ENCODE peak calls at places on chromosomes 5 and 9, in four cellular contexts. E is SK-N-SH, P is transverse colon, M is lung. K is an unnamed sample. For H3K36me3 and H3K27me3, the result is how much of the 10 kb centered on the place peaks cover.

GRCh38 chr9:81313877-81314276 is 375.5 kb downstream of the TLE1 start:
- DNase-seq in M (no peak), P (no peak), E (no peak), K (no peak)

GRCh38 chr5:156913719-156914370 is 49.2 kb downstream of the TIMD4 start:
- DNase-seq in P (peak), E (no peak), M (no peak), K (no peak)

GRCh38 chr9:124261787-124262595 is 4.2 kb downstream of the NEK6 start:
- DNase-seq in P (no peak), M (no peak), E (no peak), K (no peak)

GRCh38 chr9:3850083-3850482 is 324.3 kb upstream of the RFX3 start:
- DNase-seq in E (no peak), P (no peak), M (no peak), K (no peak)

GRCh38 chr9:106035810-106036209 is 341.5 kb downstream of the TMEM38B start:
- DNase-seq in P (no peak), E (no peak), M (no peak), K (no peak)

GRCh38 chr5:38603691-38604090 is 47.2 kb upstream of the LIFR start:
- DNase-seq in M (no peak), E (no peak), P (no peak), K (no peak)

GRCh38 chr9:124260769-124261603 is 3.2 kb downstream of the NEK6 start:
- DNase-seq in P (peak), M (peak), E (no peak), K (no peak)

GRCh38 chr9:110744753-110745522 is 76.3 kb downstream of the MUSK start:
- DNase-seq in P (no peak), M (no peak), E (no peak), K (peak)

GRCh38 chr9:109329274-109330258 is 8.7 kb upstream of the EPB41L4B start:
- DNase-seq in E (peak), P (peak), M (peak), K (peak)

GRCh38 chr9:136564379-136564988 is 18.6 kb upstream of the NOTCH1 start:
- DNase-seq in P (no peak), E (no peak), M (peak), K (no peak)

GRCh38 chr9:113446323-113446740 is 17.2 kb upstream of the RGS3 start:
- DNase-seq in E (peak), M (no peak), P (no peak), K (no peak)

GRCh38 chr5:79621056-79621455 is 8.8 kb downstream of the TENT2 start:
- DNase-seq in M (no peak), P (no peak), E (no peak), K (no peak)

GRCh38 chr5:65625743-65626142 is 916 bp downstream of the SHLD3 start:
- DNase-seq in E (no peak), P (no peak), M (no peak), K (no peak)

GRCh38 chr9:91376239-91376638 is 14.5 kb upstream of the AUH start:
- DNase-seq in P (no peak), M (no peak), E (no peak), K (no peak)

GRCh38 chr9:18665947-18666346 is 192.0 kb downstream of the ADAMTSL1 start:
- DNase-seq in M (no peak), E (no peak), P (no peak), K (no peak)

GRCh38 chr5:176770431-176770830 is 39.9 kb upstream of the UNC5A start:
- DNase-seq in E (no peak), M (no peak), P (no peak), K (no peak)

GRCh38 chr5:17482784-17483183 is 15.2 kb upstream of the TAF11L2 start:
- DNase-seq in P (no peak), E (peak), M (no peak), K (no peak)

GRCh38 chr5:172455511-172456061 is 1.3 kb upstream of the SH3PXD2B start:
- DNase-seq in E (no peak), M (no peak), P (peak), K (no peak)

GRCh38 chr5:173640166-173640804 is 23.8 kb upstream of the BOD1 start:
- DNase-seq in E (no peak), M (no peak), P (no peak), K (no peak)

GRCh38 chr5:158777647-158778368 is 321.9 kb downstream of the EBF1 start:
- DNase-seq in E (peak), M (no peak), P (no peak), K (no peak)

GRCh38 chr5:22329683-22330082 is 523.5 kb downstream of the CDH12 start:
- DNase-seq in P (no peak), M (no peak), E (no peak), K (no peak)

GRCh38 chr9:106528158-106528557 is 334.8 kb upstream of the ZNF462 start:
- DNase-seq in P (no peak), E (peak), M (no peak), K (no peak)

GRCh38 chr5:114055810-114056476 is 305.9 kb upstream of the KCNN2 start:
- DNase-seq in E (peak), M (no peak), P (no peak), K (peak)

GRCh38 chr5:80315244-80315643 is 4.6 kb upstream of the SPZ1 start:
- DNase-seq in M (no peak), E (no peak), P (no peak), K (no peak)

GRCh38 chr9:35820076-35820475 is 5.2 kb upstream of the HINT2 start:
- DNase-seq in E (no peak), P (no peak), M (no peak), K (no peak)

GRCh38 chr5:172453986-172454354 is 355 bp downstream of the SH3PXD2B start:
- DNase-seq in E (peak), P (peak), M (no peak), K (peak)

GRCh38 chr5:171162602-171163001 is 146.4 kb upstream of the TLX3 start:
- DNase-seq in P (no peak), M (no peak), E (peak), K (no peak)

GRCh38 chr9:95447660-95448420 is 68.9 kb downstream of the PTCH1 start:
- DNase-seq in M (no peak), P (no peak), E (no peak), K (no peak)

GRCh38 chr9:83537331-83538171 is 650 bp downstream of the FRMD3 start:
- DNase-seq in E (peak), P (no peak), M (no peak), K (no peak)

GRCh38 chr9:38641985-38642864 is 21.8 kb upstream of the ANKRD18A start:
- DNase-seq in P (peak), E (peak), M (no peak), K (peak)

GRCh38 chr9:38337095-38337494 is 55.4 kb upstream of the ALDH1B1 start:
- DNase-seq in P (no peak), E (no peak), M (no peak), K (no peak)

GRCh38 chr9:84697494-84698114 is 28.1 kb downstream of the NTRK2 start:
- DNase-seq in P (peak), M (peak), E (peak), K (peak)

GRCh38 chr5:26024774-26025173 is 1013.6 kb downstream of the CDH9 start:
- DNase-seq in E (peak), P (no peak), M (no peak), K (no peak)

GRCh38 chr5:96008487-96008886 is 46.8 kb upstream of the ELL2 start:
- DNase-seq in P (no peak), M (no peak), E (no peak), K (no peak)

GRCh38 chr5:66354407-66354806 is 210.3 kb downstream of the SREK1 start:
- DNase-seq in P (no peak), E (no peak), M (no peak), K (no peak)

GRCh38 chr5:173053041-173053440 is 3.1 kb upstream of the CREBRF start:
- DNase-seq in P (no peak), M (no peak), E (no peak), K (no peak)

GRCh38 chr5:10384483-10384882 is 31.0 kb downstream of the MARCHF6 start:
- DNase-seq in E (no peak), P (no peak), M (no peak), K (no peak)

GRCh38 chr5:66074891-66075290 is 69.2 kb upstream of the SREK1 start:
- DNase-seq in M (no peak), P (no peak), E (no peak), K (no peak)

GRCh38 chr9:12723409-12724028 is 30.3 kb downstream of the TYRP1 start:
- DNase-seq in E (no peak), P (no peak), M (no peak), K (no peak)

GRCh38 chr5:131303537-131303936 is 39.7 kb downstream of the CDC42SE2 start:
- DNase-seq in M (no peak), E (no peak), P (no peak), K (no peak)

DNA sequence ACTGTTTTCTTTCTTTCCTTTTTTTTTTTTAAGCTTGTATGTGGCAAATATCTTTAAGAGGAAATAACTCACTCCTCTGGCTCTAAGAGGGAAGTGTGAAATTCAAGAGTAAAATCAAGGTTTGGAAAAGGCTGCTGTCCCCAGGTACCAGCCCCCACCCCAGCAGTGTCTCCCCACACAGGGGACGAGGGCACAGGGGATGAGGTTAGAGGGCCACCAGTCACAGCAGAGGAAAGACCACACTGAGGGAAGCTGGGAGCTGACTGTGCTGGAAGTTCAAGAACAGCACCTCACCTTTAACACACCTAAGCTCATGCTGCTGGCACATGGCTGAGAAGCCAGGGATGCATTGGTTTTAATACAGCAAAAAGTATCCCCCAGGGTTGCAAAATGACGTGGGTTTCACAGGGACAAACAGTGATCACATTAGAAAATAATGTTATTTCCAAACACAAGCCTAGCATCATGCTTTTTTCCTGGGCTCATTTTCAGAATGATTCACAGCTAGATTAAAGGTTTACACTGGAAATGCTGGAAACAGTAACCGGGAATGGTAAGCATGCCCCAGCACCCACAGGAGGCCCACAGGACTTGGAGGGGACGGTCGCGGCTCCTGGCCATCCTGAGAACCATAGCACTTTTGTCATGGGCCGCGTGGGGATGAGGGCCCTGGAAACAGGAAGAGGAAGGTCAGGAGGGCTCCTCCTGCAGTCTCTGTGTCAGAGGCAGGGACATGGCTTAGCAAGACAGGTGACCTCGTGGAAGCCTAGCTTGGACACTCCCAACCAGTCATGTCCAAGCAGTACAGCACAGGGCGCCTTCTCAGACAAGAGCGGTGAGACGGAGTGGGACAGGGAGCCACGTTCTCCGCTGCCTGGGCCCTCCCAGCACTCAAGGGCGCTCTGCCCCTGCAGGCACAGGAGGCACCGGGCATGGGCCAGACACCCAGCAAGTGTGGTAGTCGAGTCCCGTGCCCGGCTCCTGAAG is 6.9 kb downstream of the LPCAT1 start:
- DNase-seq in M (peak), E (no peak), P (peak), K (peak)
- H3K36me3 ChIP-seq in M (under half), E (half or more), P (under half), K (under half)

DNA sequence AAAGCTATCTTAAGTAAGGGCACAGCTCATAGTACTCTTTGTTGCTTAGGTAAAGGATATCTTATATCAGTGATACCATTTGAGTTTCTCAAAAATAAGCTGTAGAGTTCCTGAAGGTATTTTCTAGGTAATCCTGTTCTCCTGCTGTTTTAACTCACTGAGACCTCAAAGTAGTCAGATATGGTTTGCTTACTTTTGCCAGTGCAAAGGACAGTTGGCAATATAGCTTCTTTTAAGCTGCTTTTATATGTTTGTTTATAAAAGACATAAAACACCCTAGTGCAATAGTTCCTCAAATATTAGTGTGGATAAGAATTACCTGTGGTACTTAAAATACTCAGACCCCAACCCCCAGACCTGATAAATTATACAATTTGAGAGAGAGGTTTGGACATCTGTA is 12.1 kb downstream of the NCBP1 start:
- DNase-seq in M (no peak), P (no peak), E (no peak), K (no peak)
- H3K27me3 ChIP-seq in M (under half), P (under half), E (under half), K (under half)

DNA sequence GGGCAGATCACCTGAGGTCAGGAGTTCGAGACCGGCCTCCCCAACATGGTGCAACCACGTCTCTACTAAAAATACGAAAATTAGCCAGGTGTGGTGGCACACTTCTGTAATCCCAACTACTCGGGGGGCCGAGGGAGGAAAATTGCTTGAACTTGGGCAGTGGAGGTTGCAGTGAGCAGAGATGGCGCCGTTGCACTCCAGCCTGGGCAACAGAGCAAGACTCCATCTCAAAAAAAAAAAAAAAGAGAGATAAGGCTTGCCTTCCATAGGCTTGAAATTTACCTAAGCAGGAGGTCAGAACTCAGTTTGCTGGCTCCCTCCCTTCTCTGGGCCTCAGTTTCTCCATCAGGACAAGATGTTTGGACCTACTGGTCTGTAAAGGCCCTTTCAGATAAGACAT is 1.3 kb downstream of the SPOUT1 start:
- DNase-seq in P (no peak), M (no peak), E (no peak), K (no peak)
- H3K36me3 ChIP-seq in P (under half), M (under half), E (under half), K (under half)

GRCh38 chr5:178284095-178284675 is 51.6 kb upstream of the PHYKPL start:
- DNase-seq in P (no peak), E (no peak), M (no peak), K (no peak)
- H3K27me3 ChIP-seq in P (under half), E (under half), M (under half), K (under half)

GRCh38 chr9:128636024-128636390 is 20.6 kb downstream of the DYNC2I2 start:
- DNase-seq in E (peak), P (peak), M (peak), K (peak)
- H3K36me3 ChIP-seq in E (under half), P (under half), M (under half), K (under half)

GRCh38 chr5:135608761-135609443 is 30.1 kb upstream of the CXCL14 start:
- DNase-seq in E (no peak), M (no peak), P (no peak), K (no peak)
- H3K27me3 ChIP-seq in E (under half), M (under half), P (under half), K (under half)